ENCODE peak calls at places on chromosomes 4 and X, in nine cellular contexts. D is neural progenitor cell, A is neuronal stem cell, Q is H1, G is PC-3, W is adipocyte, N is HCT116, V is H9, R is SK-N-SH. B is an unnamed sample.

GRCh38 chr4:78675325-78675724 is 100.8 kb upstream of the BMP2K start:
- DNase-seq in D (no peak), A (no peak), Q (no peak), G (no peak), W (no peak), N (no peak), V (no peak), R (no peak), B (no peak)

GRCh38 chr4:42151568-42152506 is 618 bp downstream of the BEND4 start:
- DNase-seq in D (peak; percentile 90), A (peak; percentile 78), Q (peak; percentile 89), G (no peak), W (peak; percentile 6), N (no peak), V (peak; percentile 94), R (peak; percentile 90), B (peak; percentile 76)

GRCh38 chrX:19747672-19748610 is 139.5 kb downstream of the SH3KBP1 start:
- DNase-seq in D (no peak), A (no peak), Q (no peak), G (no peak), W (no peak), N (no peak), V (no peak), R (no peak), B (no peak)

GRCh38 chr4:73692284-73692683 is 48.1 kb upstream of the CXCL8 start:
- DNase-seq in D (no peak), A (no peak), Q (no peak), G (peak; percentile 84), W (no peak), N (no peak), V (no peak), R (no peak), B (no peak)

GRCh38 chrX:136193771-136194170 is 46.4 kb downstream of the FHL1 start:
- DNase-seq in D (no peak), A (no peak), Q (no peak), G (no peak), W (no peak), N (no peak), V (no peak), R (no peak), B (no peak)

GRCh38 chr4:188778880-188779279 is 639.6 kb downstream of the TRIML1 start:
- DNase-seq in D (no peak), A (no peak), Q (no peak), G (no peak), W (no peak), N (no peak), V (no peak), R (no peak), B (no peak)

GRCh38 chr4:109171098-109171497 is 131.4 kb downstream of the COL25A1 start:
- DNase-seq in D (no peak), A (no peak), Q (no peak), G (no peak), W (no peak), N (no peak), V (no peak), R (no peak), B (no peak)

GRCh38 chr4:148634476-148634875 is 192.3 kb upstream of the NR3C2 start:
- DNase-seq in D (no peak), A (no peak), Q (no peak), G (peak; percentile 84), W (peak; percentile 1), N (no peak), V (no peak), R (no peak), B (no peak)

GRCh38 chrX:123962006-123962485 is 540 bp downstream of the STAG2 start:
- DNase-seq in D (no peak), A (no peak), Q (no peak), G (no peak), W (peak; percentile 25), N (peak; percentile 24), V (no peak), R (no peak), B (no peak)

GRCh38 chrX:109856974-109857373 is 123.9 kb upstream of the ACSL4 start:
- DNase-seq in D (peak; percentile 42), A (peak; percentile 9), Q (no peak), G (peak; percentile 57), W (peak; percentile 69), N (no peak), V (no peak), R (peak; percentile 19), B (no peak)

GRCh38 chr4:1497189-1497801 is 91.1 kb upstream of the NKX1-1 start:
- DNase-seq in D (no peak), A (no peak), Q (no peak), G (no peak), W (no peak), N (no peak), V (no peak), R (no peak), B (no peak)

GRCh38 chr4:145289403-145290076 is 109.2 kb upstream of the OTUD4 start:
- DNase-seq in D (no peak), A (no peak), Q (no peak), G (no peak), W (peak; percentile 61), N (no peak), V (no peak), R (no peak), B (no peak)

GRCh38 chrX:103530540-103530939 is 11.3 kb upstream of the RAB40A start:
- DNase-seq in D (no peak), A (no peak), Q (no peak), G (no peak), W (no peak), N (no peak), V (no peak), R (no peak), B (no peak)

GRCh38 chrX:103531002-103531401 is 11.7 kb upstream of the RAB40A start:
- DNase-seq in D (no peak), A (no peak), Q (no peak), G (no peak), W (peak; percentile 77), N (no peak), V (no peak), R (no peak), B (no peak)

GRCh38 chrX:103536071-103536470 is 16.8 kb upstream of the RAB40A start:
- DNase-seq in D (no peak), A (no peak), Q (no peak), G (no peak), W (peak; percentile 48), N (no peak), V (no peak), R (no peak), B (no peak)

GRCh38 chrX:103535206-103535605 is 15.9 kb upstream of the RAB40A start:
- DNase-seq in D (no peak), A (no peak), Q (no peak), G (no peak), W (no peak), N (no peak), V (no peak), R (no peak), B (no peak)

GRCh38 chrX:103533428-103534216 is 14.3 kb upstream of the RAB40A start:
- DNase-seq in D (peak; percentile 74), A (peak; percentile 67), Q (peak; percentile 83), G (peak; percentile 83), W (peak; percentile 83), N (peak; percentile 37), V (peak; percentile 77), R (peak; percentile 25), B (peak; percentile 80)
- H3K9ac ChIP-seq in D (no peak overlapping the region), A (no peak overlapping the region), Q (no peak overlapping the region), G (peak overlapping the region; percentile 13), W (peak overlapping the region; percentile 80), N (no peak overlapping the region), V (no peak overlapping the region), R (no peak overlapping the region), B (peak overlapping the region; percentile 65)

GRCh38 chr4:10107111-10108091 is 9.2 kb downstream of the WDR1 start:
- DNase-seq in D (no peak), A (no peak), Q (peak; percentile 45), G (peak; percentile 12), W (peak; percentile 31), N (no peak), V (no peak), R (no peak), B (peak; percentile 66)

GRCh38 chr4:10109995-10110670 is 6.5 kb downstream of the WDR1 start:
- DNase-seq in D (no peak), A (no peak), Q (no peak), G (no peak), W (no peak), N (no peak), V (no peak), R (no peak), B (peak; percentile 53)

GRCh38 chr4:10108818-10109783 is 7.5 kb downstream of the WDR1 start:
- DNase-seq in D (no peak), A (no peak), Q (no peak), G (peak; percentile 76), W (no peak), N (no peak), V (no peak), R (no peak), B (peak; percentile 55)

GRCh38 chr4:10106421-10107039 is 10.1 kb downstream of the WDR1 start:
- DNase-seq in D (no peak), A (no peak), Q (no peak), G (peak; percentile 93), W (peak; percentile 96), N (peak; percentile 62), V (no peak), R (peak; percentile 49), B (peak; percentile 91)

DNA sequence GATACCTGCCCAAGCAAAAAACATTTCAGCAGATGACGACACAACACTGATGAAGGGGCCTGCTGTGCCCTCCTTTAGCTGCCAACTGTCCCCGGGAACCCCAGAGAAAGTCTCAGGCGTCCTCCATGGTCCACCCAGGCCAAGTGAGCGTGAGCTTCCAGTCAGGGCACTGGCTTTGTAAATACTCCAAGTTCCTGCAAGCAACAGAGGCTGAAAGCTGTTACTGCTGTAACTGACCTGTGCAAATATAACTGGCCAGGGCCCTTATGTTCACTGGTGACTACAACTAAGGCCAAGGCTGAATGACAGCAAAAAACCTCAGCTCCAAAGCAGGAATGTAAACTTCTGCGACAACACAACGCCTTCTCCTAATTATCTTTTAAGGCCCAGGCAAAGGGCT is 8.2 kb downstream of the WDR1 start:
- DNase-seq in D (no peak), A (no peak), Q (no peak), G (no peak), W (no peak), N (no peak), V (no peak), R (no peak), B (peak; percentile 23)
- H3K9ac ChIP-seq in D (no peak overlapping the region), A (no peak overlapping the region), Q (no peak overlapping the region), G (no peak overlapping the region), W (no peak overlapping the region), N (no peak overlapping the region), V (no peak overlapping the region), R (no peak overlapping the region), B (no peak overlapping the region)

DNA sequence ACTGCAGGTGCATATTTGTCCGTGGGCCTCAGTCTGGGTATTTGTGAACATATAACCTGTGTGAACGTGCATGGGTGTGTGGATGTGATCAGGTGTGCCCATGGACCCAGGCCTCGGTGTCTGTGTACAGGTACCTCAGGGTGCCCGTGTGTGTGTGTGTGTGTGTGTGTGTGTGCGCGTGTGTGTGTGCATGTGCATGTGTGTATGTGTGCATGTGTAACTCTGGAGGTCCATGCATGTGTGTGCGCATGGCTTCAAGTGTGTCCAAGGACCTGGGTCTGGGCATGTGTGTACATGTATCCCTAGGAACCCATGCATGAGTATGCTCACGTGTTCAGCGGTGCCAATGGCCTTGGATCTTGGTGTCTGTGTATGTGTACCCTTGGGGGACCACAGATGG is 15.8 kb downstream of the FTSJ1 start:
- DNase-seq in D (no peak), A (no peak), Q (no peak), G (no peak), W (no peak), N (no peak), V (no peak), R (no peak), B (peak; percentile 15)
- H3K9ac ChIP-seq in D (no peak overlapping the region), A (peak overlapping the region; percentile 4), Q (no peak overlapping the region), G (peak overlapping the region; percentile 44), W (no peak overlapping the region), N (no peak overlapping the region), V (no peak overlapping the region), R (no peak overlapping the region), B (no peak overlapping the region)

GRCh38 chrX:130264573-130264972 is 4.1 kb downstream of the ZNF280C start:
- DNase-seq in D (no peak), A (no peak), Q (no peak), G (peak; percentile 15), W (peak; percentile 51), N (no peak), V (no peak), R (no peak), B (no peak)
- H3K9ac ChIP-seq in D (no peak overlapping the region), A (no peak overlapping the region), Q (no peak overlapping the region), G (no peak overlapping the region), W (no peak overlapping the region), N (no peak overlapping the region), V (no peak overlapping the region), R (no peak overlapping the region), B (no peak overlapping the region)